ENCODE peak calls at places on chromosomes 2 and 18, in four cellular contexts. U is putamen, K is HT-29, Z is nephron progenitor cell. E is an unnamed sample.

GRCh38 chr2:84963692-84964405 is 7.1 kb upstream of the KCMF1 start:
- DNase-seq in Z (no peak), K (peak; percentile 39), U (no peak), E (no peak)

GRCh38 chr18:8705941-8706544 is 687 bp downstream of the MTCL1 start:
- DNase-seq in K (peak; percentile 41), U (no peak), Z (peak; percentile 54), E (no peak)

GRCh38 chr2:176508984-176509383 is 239.7 kb downstream of the MTX2 start:
- DNase-seq in K (no peak), Z (no peak), U (no peak), E (no peak)

GRCh38 chr2:121036226-121036692 is 248.7 kb downstream of the TFCP2L1 start:
- DNase-seq in U (no peak), Z (no peak), K (no peak), E (no peak)

GRCh38 chr2:20188201-20188600 is 36.7 kb downstream of the SDC1 start:
- DNase-seq in U (no peak), K (no peak), Z (no peak), E (no peak)

GRCh38 chr2:138787053-138787666 is 7.0 kb upstream of the NXPH2 start:
- DNase-seq in Z (peak; percentile 11), K (peak; percentile 47), U (peak; percentile 31), E (peak; percentile 21)

GRCh38 chr2:64751286-64752260 is 97.9 kb upstream of the SERTAD2 start:
- DNase-seq in Z (no peak), K (peak; percentile 88), U (peak; percentile 77), E (no peak)

GRCh38 chr2:119764832-119765231 is 5.1 kb downstream of the PTPN4 start:
- DNase-seq in Z (no peak), U (no peak), K (peak; percentile 29), E (no peak)

GRCh38 chr18:78902795-78903435 is 76.7 kb upstream of the SALL3 start:
- DNase-seq in U (no peak), Z (no peak), K (no peak), E (no peak)

GRCh38 chr2:200185575-200186103 is 120.9 kb upstream of the SPATS2L start:
- DNase-seq in K (no peak), Z (no peak), U (no peak), E (no peak)

GRCh38 chr2:112692496-112692911 is 28.3 kb upstream of the NT5DC4 start:
- DNase-seq in Z (no peak), K (peak; percentile 94), U (no peak), E (no peak)

GRCh38 chr2:76870011-76870410 is 652.2 kb downstream of the LRRTM4 start:
- DNase-seq in K (peak; percentile 12), Z (no peak), U (no peak), E (no peak)

GRCh38 chr2:174778479-174778962 is 14.2 kb upstream of the CHRNA1 start:
- DNase-seq in U (no peak), Z (no peak), K (peak; percentile 39), E (no peak)

GRCh38 chr2:33086400-33087015 is 139.8 kb downstream of the LTBP1 start:
- DNase-seq in U (no peak), K (no peak), Z (no peak), E (no peak)

GRCh38 chr2:111883661-111884591 is at the start of gene ANAPC1:
- DNase-seq in Z (peak; percentile 88), U (peak; percentile 81), K (peak; percentile 93), E (peak; percentile 77)

GRCh38 chr2:171411791-171412483 is 21.9 kb downstream of the METTL8 start:
- DNase-seq in K (no peak), U (no peak), Z (no peak), E (no peak)

GRCh38 chr2:164514491-164514890 is 106.8 kb downstream of the GRB14 start:
- DNase-seq in U (no peak), K (peak; percentile 53), Z (no peak), E (no peak)

GRCh38 chr2:175640655-175641054 is 361.4 kb downstream of the LNPK start:
- DNase-seq in K (no peak), Z (no peak), U (no peak), E (no peak)

GRCh38 chr2:234137400-234138014 is 87.0 kb downstream of the SPP2 start:
- DNase-seq in U (no peak), Z (no peak), K (peak; percentile 18), E (no peak)

GRCh38 chr2:54559593-54560145 is 103.5 kb downstream of the SPTBN1 start:
- DNase-seq in U (peak; percentile 58), Z (peak; percentile 19), K (peak; percentile 72), E (no peak)

GRCh38 chr18:23890589-23890988 is 124.0 kb upstream of the TTC39C start:
- DNase-seq in K (no peak), U (no peak), Z (no peak), E (no peak)

GRCh38 chr2:128372621-128373341 is 54.1 kb upstream of the HS6ST1 start:
- DNase-seq in U (no peak), K (no peak), Z (no peak), E (no peak)

GRCh38 chr2:201114350-201114749 is 1.6 kb upstream of the CFLAR start:
- DNase-seq in Z (no peak), K (no peak), U (no peak), E (no peak)

GRCh38 chr2:180208841-180209240 is 201.7 kb upstream of the CWC22 start:
- DNase-seq in U (no peak), K (no peak), Z (no peak), E (no peak)

GRCh38 chr2:231854616-231855125 is 68.4 kb downstream of the COPS7B start:
- DNase-seq in Z (no peak), K (no peak), U (no peak), E (no peak)

GRCh38 chr2:53490659-53491058 is 276.9 kb upstream of the CHAC2 start:
- DNase-seq in K (no peak), Z (peak; percentile 22), U (peak; percentile 70), E (no peak)

GRCh38 chr18:3832211-3832610 is 382.2 kb downstream of the TGIF1 start:
- DNase-seq in U (no peak), Z (no peak), K (no peak), E (no peak)